ENCODE peak calls at places on chromosomes 3 and 15, in four cellular contexts. One of them, this sample, is unnamed.

GRCh38 chr3:33385423-33385822 is 54.8 kb downstream of the UBP1 start:
- DNase-seq in NCI-H2227 treated with DMSO at 0.1 percent for 48 hours: no peak
- DNase-seq in T-helper 2 cell: no peak
- DNase-seq in glutamatergic neuron: no peak
- DNase-seq in this sample: no peak

GRCh38 chr3:16056210-16056607 is 118.3 kb upstream of the GALNT15 start:
- DNase-seq in glutamatergic neuron: no peak
- DNase-seq in NCI-H2227 treated with DMSO at 0.1 percent for 48 hours: no peak
- DNase-seq in T-helper 2 cell: no peak
- DNase-seq in this sample: no peak

GRCh38 chr15:90840157-90840855 is 28.1 kb upstream of the FURIN start:
- DNase-seq in NCI-H2227 treated with DMSO at 0.1 percent for 48 hours: no peak
- DNase-seq in glutamatergic neuron: no peak
- DNase-seq in T-helper 2 cell: no peak
- DNase-seq in this sample: no peak

GRCh38 chr3:12405432-12406272 is 78.6 kb upstream of the TSEN2 start:
- DNase-seq in NCI-H2227 treated with DMSO at 0.1 percent for 48 hours: no peak
- DNase-seq in glutamatergic neuron: no peak
- DNase-seq in T-helper 2 cell: no peak
- DNase-seq in this sample: no peak

GRCh38 chr15:70158996-70159355 is 61.3 kb upstream of the TLE3 start:
- DNase-seq in glutamatergic neuron: no peak
- DNase-seq in T-helper 2 cell: no peak
- DNase-seq in NCI-H2227 treated with DMSO at 0.1 percent for 48 hours: no peak
- DNase-seq in this sample: no peak

GRCh38 chr3:72099331-72100061 is 314.5 kb upstream of the PROK2 start:
- DNase-seq in NCI-H2227 treated with DMSO at 0.1 percent for 48 hours: no peak
- DNase-seq in glutamatergic neuron: no peak
- DNase-seq in T-helper 2 cell: no peak
- DNase-seq in this sample: no peak

GRCh38 chr3:57960174-57960505 is 48.1 kb upstream of the FLNB start:
- DNase-seq in glutamatergic neuron: no peak
- DNase-seq in T-helper 2 cell: no peak
- DNase-seq in NCI-H2227 treated with DMSO at 0.1 percent for 48 hours: no peak
- DNase-seq in this sample: no peak

GRCh38 chr3:70800941-70801340 is 488.5 kb upstream of the MDFIC2 start:
- DNase-seq in glutamatergic neuron: no peak
- DNase-seq in T-helper 2 cell: no peak
- DNase-seq in NCI-H2227 treated with DMSO at 0.1 percent for 48 hours: no peak
- DNase-seq in this sample: no peak

GRCh38 chr3:93930041-93930440 is 43.7 kb downstream of the PROS1 start:
- DNase-seq in glutamatergic neuron: no peak
- DNase-seq in T-helper 2 cell: no peak
- DNase-seq in NCI-H2227 treated with DMSO at 0.1 percent for 48 hours: no peak
- DNase-seq in this sample: no peak

GRCh38 chr15:101479342-101479845 is 10.1 kb downstream of the PCSK6 start:
- DNase-seq in T-helper 2 cell: no peak
- DNase-seq in glutamatergic neuron: no peak
- DNase-seq in NCI-H2227 treated with DMSO at 0.1 percent for 48 hours: no peak
- DNase-seq in this sample: no peak

GRCh38 chr15:80461370-80462060 is 57.3 kb downstream of the ARNT2 start:
- DNase-seq in T-helper 2 cell: no peak
- DNase-seq in glutamatergic neuron: no peak
- DNase-seq in NCI-H2227 treated with DMSO at 0.1 percent for 48 hours: no peak
- DNase-seq in this sample: no peak

GRCh38 chr3:138862924-138863775 is 28.4 kb upstream of the PIK3CB start:
- DNase-seq in NCI-H2227 treated with DMSO at 0.1 percent for 48 hours: peak
- DNase-seq in glutamatergic neuron: no peak
- DNase-seq in T-helper 2 cell: no peak
- DNase-seq in this sample: no peak

GRCh38 chr3:9778102-9778501 is 8.4 kb upstream of the CAMK1 start:
- DNase-seq in NCI-H2227 treated with DMSO at 0.1 percent for 48 hours: no peak
- DNase-seq in glutamatergic neuron: no peak
- DNase-seq in T-helper 2 cell: no peak
- DNase-seq in this sample: no peak